ENCODE peak calls at places on chromosomes 6 and 20, in ten cellular contexts. B is AG08395; Q is CD4-positive, CD25-positive, alpha-beta regulatory T cell; P is foreskin fibroblast; S is astrocyte of the spinal cord; H is endothelial cell; O is breast epithelium; J is NCI-H345; Z is kidney tubule cell; K is activated CD4-positive, alpha-beta T cell treated with anti-CD3 and anti-CD28 coated beads, Interleukin-2, amount 50 U/mL, for 1 hour. V is an unnamed sample.

GRCh38 chr6:123323419-123324329 is 313.1 kb downstream of the TRDN start:
- DNase-seq in B (no peak), Q (no peak), P (no peak), S (peak; percentile 41), H (no peak), O (no peak), J (peak; percentile 25), Z (peak; percentile 14), K (no peak), V (no peak)

GRCh38 chr6:128518531-128519131 is 1.8 kb downstream of the PTPRK start:
- DNase-seq in B (no peak), Q (peak; percentile 1), P (no peak), S (no peak), H (no peak), O (no peak), J (no peak), Z (no peak), K (no peak), V (no peak)

GRCh38 chr6:145214570-145214969 is 520.8 kb downstream of the EPM2A start:
- DNase-seq in B (peak; percentile 24), Q (peak; percentile 50), P (no peak), S (peak; percentile 53), H (peak; percentile 7), O (no peak), J (peak; percentile 28), Z (peak; percentile 43), K (no peak), V (peak; percentile 9)

GRCh38 chr6:71224011-71224410 is 64.6 kb upstream of the OGFRL1 start:
- DNase-seq in B (no peak), Q (no peak), P (no peak), S (no peak), H (no peak), O (no peak), J (no peak), Z (no peak), K (no peak), V (no peak)

GRCh38 chr20:2470051-2470431 is 548 bp downstream of the SNRPB start:
- DNase-seq in B (peak; percentile 66), Q (peak; percentile 82), P (peak; percentile 17), S (peak; percentile 49), H (peak; percentile 47), O (peak; percentile 32), J (peak; percentile 37), Z (peak; percentile 62), K (peak; percentile 50), V (peak; percentile 70)

GRCh38 chr6:31216208-31216898 is 45.9 kb upstream of the POU5F1 start:
- DNase-seq in B (no peak), Q (no peak), P (no peak), S (no peak), H (no peak), O (no peak), J (no peak), Z (peak; percentile 45), K (no peak), V (no peak)

GRCh38 chr6:166774292-166774691 is 147.2 kb upstream of the RPS6KA2 start:
- DNase-seq in B (no peak), Q (no peak), P (no peak), S (no peak), H (peak; percentile 0), O (no peak), J (no peak), Z (no peak), K (no peak), V (no peak)

GRCh38 chr6:47146426-47147174 is 104.5 kb upstream of the ADGRF1 start:
- DNase-seq in B (peak; percentile 21), Q (no peak), P (peak; percentile 58), S (peak; percentile 60), H (no peak), O (no peak), J (no peak), Z (no peak), K (no peak), V (no peak)

GRCh38 chr6:64081459-64081858 is 445.9 kb downstream of the PHF3 start:
- DNase-seq in B (no peak), Q (no peak), P (no peak), S (no peak), H (no peak), O (no peak), J (no peak), Z (no peak), K (no peak), V (no peak)

V was measured in AG20443.